ENCODE peak calls at places on chromosomes 1 and 21, in six cellular contexts. V is thoracic aorta, S is left ventricle myocardium inferior, Y is heart right ventricle, Z is heart left ventricle, P is prostate gland. D is an unnamed sample. For H3K4me1 and H3K36me3, the result is how much of the 10 kb centered on the place peaks cover.

GRCh38 chr21:43697758-43698643 is 20.9 kb upstream of the PDXK start:
- DNase-seq in S (no peak), Z (no peak), P (no peak), V (no peak), Y (no peak), D (no peak)

GRCh38 chr1:174165471-174166137 is 6.3 kb downstream of the RABGAP1L start:
- DNase-seq in S (peak), V (no peak), Y (no peak), Z (no peak), P (no peak), D (no peak)

GRCh38 chr1:8222789-8223188 is 95.1 kb upstream of the SLC45A1 start:
- DNase-seq in P (no peak), V (no peak), S (no peak), Z (no peak), Y (no peak), D (no peak)

GRCh38 chr1:211648980-211649934 is 26.2 kb downstream of the NEK2 start:
- DNase-seq in Z (no peak), S (peak), P (peak), Y (no peak), V (no peak), D (no peak)

GRCh38 chr1:231584117-231584516 is 42.5 kb upstream of the DISC1 start:
- DNase-seq in Y (no peak), V (no peak), S (no peak), P (no peak), Z (no peak), D (no peak)

GRCh38 chr1:6998267-6998666 is 213.0 kb downstream of the CAMTA1 start:
- DNase-seq in S (peak), Y (no peak), V (no peak), Z (no peak), P (no peak), D (no peak)

GRCh38 chr21:32909393-32909792 is 116.3 kb upstream of the OLIG2 start:
- DNase-seq in Y (no peak), V (no peak), Z (no peak), S (no peak), P (no peak), D (no peak)

GRCh38 chr1:181601186-181601950 is 118.1 kb downstream of the CACNA1E start:
- DNase-seq in Z (no peak), V (no peak), Y (no peak), P (no peak), S (no peak), D (no peak)

GRCh38 chr21:21156919-21157318 is 158.7 kb downstream of the NCAM2 start:
- DNase-seq in Y (no peak), S (no peak), V (no peak), P (no peak), Z (no peak), D (no peak)

GRCh38 chr1:203557958-203558760 is 64.2 kb downstream of the OPTC start:
- DNase-seq in Z (no peak), S (peak), P (no peak), V (peak), Y (peak), D (no peak)

GRCh38 chr1:235557495-235557894 is 53.2 kb upstream of the B3GALNT2 start:
- DNase-seq in P (no peak), S (no peak), Z (no peak), V (no peak), Y (no peak), D (no peak)

GRCh38 chr1:167456500-167456899 is 61.8 kb downstream of the CD247 start:
- DNase-seq in P (no peak), S (no peak), Y (no peak), V (no peak), Z (no peak), D (no peak)

GRCh38 chr1:200488375-200489165 is 78.7 kb upstream of the ZNF281 start:
- DNase-seq in Y (no peak), P (peak), V (no peak), S (no peak), Z (no peak), D (no peak)

GRCh38 chr1:107897428-107898339 is 67.3 kb downstream of the VAV3 start:
- DNase-seq in Z (no peak), P (no peak), Y (no peak), V (no peak), S (no peak), D (no peak)

GRCh38 chr1:216542741-216543140 is 119.5 kb upstream of the USH2A start:
- DNase-seq in Z (no peak), Y (no peak), V (no peak), P (no peak), S (no peak), D (no peak)

GRCh38 chr21:31781737-31782136 is 49.8 kb upstream of the SCAF4 start:
- DNase-seq in Y (no peak), S (peak), V (peak), P (peak), Z (no peak), D (no peak)

GRCh38 chr1:114152211-114153050 is 1.2 kb downstream of the SYT6 start:
- DNase-seq in V (no peak), Y (peak), S (peak), P (peak), Z (no peak), D (no peak)

GRCh38 chr1:167412920-167413319 is 105.4 kb downstream of the CD247 start:
- DNase-seq in V (no peak), Y (no peak), Z (no peak), P (no peak), S (no peak), D (no peak)

GRCh38 chr1:80896957-80897356 is 903.8 kb upstream of the ADGRL2 start:
- DNase-seq in Y (no peak), Z (no peak), S (no peak), V (no peak), P (no peak), D (no peak)

GRCh38 chr1:234683856-234684632 is 74.1 kb upstream of the IRF2BP2 start:
- DNase-seq in P (peak), Y (no peak), V (peak), Z (no peak), S (peak), D (no peak)

GRCh38 chr1:15975358-15975804 is 520 bp downstream of the ZBTB17 start:
- DNase-seq in S (peak), Y (peak), P (no peak), Z (peak), V (peak), D (no peak)

GRCh38 chr1:26579662-26580061 is 50.1 kb downstream of the RPS6KA1 start:
- DNase-seq in Y (no peak), S (no peak), V (no peak), Z (no peak), P (no peak), D (no peak)

GRCh38 chr21:37582613-37583012 is 216.0 kb downstream of the DYRK1A start:
- DNase-seq in S (no peak), P (peak), Z (no peak), Y (no peak), V (no peak), D (no peak)

GRCh38 chr1:221724931-221725605 is 16.8 kb downstream of the DUSP10 start:
- DNase-seq in Y (peak), Z (no peak), V (no peak), P (no peak), S (peak), D (no peak)

GRCh38 chr21:21028275-21028814 is 30.1 kb downstream of the NCAM2 start:
- DNase-seq in V (no peak), Y (no peak), S (no peak), P (no peak), Z (no peak), D (no peak)

GRCh38 chr21:16587141-16587570 is 857.4 kb downstream of the USP25 start:
- DNase-seq in S (peak), V (no peak), P (peak), Z (peak), Y (peak), D (no peak)

GRCh38 chr1:206512521-206513180 is 5.3 kb downstream of the RASSF5 start:
- DNase-seq in Y (no peak), S (no peak), P (no peak), Z (no peak), V (no peak), D (no peak)

GRCh38 chr1:166026561-166026960 is 140.2 kb downstream of the FAM78B start:
- DNase-seq in Z (no peak), V (no peak), Y (no peak), P (no peak), S (no peak), D (no peak)

GRCh38 chr1:32920833-32921232 is 19.6 kb upstream of the TMEM54 start:
- DNase-seq in V (peak), Y (peak), P (no peak), Z (peak), S (peak), D (no peak)

GRCh38 chr1:169576934-169577331 is 9.3 kb downstream of the F5 start:
- DNase-seq in V (no peak), P (no peak), Y (no peak), S (no peak), Z (no peak), D (no peak)

GRCh38 chr1:58573705-58574591 is 3.1 kb downstream of the TACSTD2 start:
- DNase-seq in S (no peak), Z (no peak), Y (no peak), V (no peak), P (no peak), D (no peak)

DNA sequence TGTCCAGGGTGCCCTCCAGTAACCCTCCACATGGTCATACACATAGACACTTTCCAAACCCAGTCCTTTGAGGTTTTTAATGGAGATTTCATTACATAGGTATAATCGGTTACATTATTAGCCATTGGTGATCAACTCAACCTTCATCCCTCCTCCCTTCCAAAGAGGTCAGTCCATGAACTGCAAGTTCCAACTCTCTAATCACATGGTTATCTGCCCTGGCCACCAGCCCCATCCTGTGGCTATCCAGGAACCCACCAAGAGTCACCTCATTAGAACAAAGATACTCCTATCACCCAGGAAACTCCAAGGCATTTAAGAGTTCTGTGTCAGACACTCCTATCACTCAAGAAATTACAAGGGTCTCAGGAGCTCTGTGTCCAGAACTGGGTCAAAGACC is 12.2 kb downstream of the ATP1A4 start:
- DNase-seq in V (no peak), S (no peak), P (no peak), Z (no peak), Y (no peak), D (no peak)
- TF ChIP-seq CTCF in V (no peak), S (peak), P (no peak), Z (no peak), Y (no peak), D (no peak)

GRCh38 chr1:86933051-86933450 is 18.6 kb downstream of the HS2ST1 start:
- DNase-seq in V (no peak), Y (no peak), S (no peak), Z (no peak), P (no peak), D (no peak)
- H3K4me1 ChIP-seq in V (under half), Y (under half), S (under half), Z (under half), P (under half), D (under half)

GRCh38 chr1:187788686-187789085 is 959.9 kb downstream of the PLA2G4A start:
- DNase-seq in P (no peak), S (no peak), Z (no peak), Y (no peak), V (no peak), D (no peak)
- H3K36me3 ChIP-seq in P (under half), S (under half), Z (under half), Y (under half), V (under half), D (under half)

GRCh38 chr1:162772571-162773154 is 17.8 kb upstream of the HSD17B7 start:
- DNase-seq in S (no peak), P (no peak), Z (no peak), V (no peak), Y (no peak), D (no peak)
- TF ChIP-seq CTCF in S (no peak), P (no peak), Z (no peak), V (no peak), Y (no peak), D (no peak)

GRCh38 chr1:1783320-1783719 is 5.0 kb upstream of the NADK start:
- DNase-seq in Z (peak), Y (no peak), P (no peak), V (no peak), S (no peak), D (no peak)
- H3K4me1 ChIP-seq in Z (under half), Y (half or more), P (under half), V (under half), S (half or more), D (under half)